ENCODE peak calls at places on chromosomes 2 and 18, in nine cellular contexts. One of them, this sample, is unnamed. For H3K4me1 and H3K9me3, the result is how much of the 10 kb centered on the place peaks cover.

GRCh38 chr2:181742908-181743722 is 62.8 kb upstream of the NEUROD1 start:
- DNase-seq in H1: no peak
- DNase-seq in heart right ventricle: no peak
- DNase-seq in upper lobe of right lung: no peak
- DNase-seq in hepatocyte: peak
- DNase-seq in fibroblast of lung: peak
- DNase-seq in neural progenitor cell: peak
- DNase-seq in ovary: no peak
- DNase-seq in H9: no peak
- DNase-seq in this sample: no peak

GRCh38 chr2:157751462-157752058 is 122.9 kb upstream of the ACVR1C start:
- DNase-seq in fibroblast of lung: peak
- DNase-seq in H1: peak
- DNase-seq in H9: peak
- DNase-seq in hepatocyte: no peak
- DNase-seq in neural progenitor cell: peak
- DNase-seq in ovary: no peak
- DNase-seq in upper lobe of right lung: no peak
- DNase-seq in heart right ventricle: no peak
- DNase-seq in this sample: no peak

GRCh38 chr2:62501794-62502500 is 4.0 kb downstream of the TMEM17 start:
- DNase-seq in H9: no peak
- DNase-seq in heart right ventricle: no peak
- DNase-seq in hepatocyte: no peak
- DNase-seq in fibroblast of lung: peak
- DNase-seq in ovary: no peak
- DNase-seq in H1: no peak
- DNase-seq in upper lobe of right lung: no peak
- DNase-seq in neural progenitor cell: no peak
- DNase-seq in this sample: no peak

GRCh38 chr2:100982431-100982861 is 19.6 kb upstream of the RPL31 start:
- DNase-seq in neural progenitor cell: peak
- DNase-seq in fibroblast of lung: no peak
- DNase-seq in heart right ventricle: no peak
- DNase-seq in hepatocyte: no peak
- DNase-seq in upper lobe of right lung: no peak
- DNase-seq in H1: no peak
- DNase-seq in H9: peak
- DNase-seq in ovary: no peak
- DNase-seq in this sample: no peak

GRCh38 chr2:74864728-74865722 is 31.1 kb downstream of the HK2 start:
- DNase-seq in H9: peak
- DNase-seq in ovary: no peak
- DNase-seq in neural progenitor cell: no peak
- DNase-seq in heart right ventricle: no peak
- DNase-seq in hepatocyte: no peak
- DNase-seq in fibroblast of lung: no peak
- DNase-seq in upper lobe of right lung: peak
- DNase-seq in H1: no peak
- DNase-seq in this sample: no peak

GRCh38 chr2:226985227-226985946 is 149.5 kb downstream of the RHBDD1 start:
- DNase-seq in heart right ventricle: no peak
- DNase-seq in ovary: no peak
- DNase-seq in neural progenitor cell: peak
- DNase-seq in fibroblast of lung: peak
- DNase-seq in hepatocyte: peak
- DNase-seq in H9: no peak
- DNase-seq in H1: no peak
- DNase-seq in upper lobe of right lung: no peak
- DNase-seq in this sample: peak

GRCh38 chr2:176769021-176769420 is 443.6 kb upstream of the HNRNPA3 start:
- DNase-seq in neural progenitor cell: no peak
- DNase-seq in fibroblast of lung: no peak
- DNase-seq in ovary: no peak
- DNase-seq in heart right ventricle: no peak
- DNase-seq in upper lobe of right lung: no peak
- DNase-seq in H1: no peak
- DNase-seq in hepatocyte: no peak
- DNase-seq in H9: no peak
- DNase-seq in this sample: no peak

GRCh38 chr18:32301976-32302743 is 112.3 kb downstream of the MEP1B start:
- DNase-seq in upper lobe of right lung: no peak
- DNase-seq in H9: no peak
- DNase-seq in H1: no peak
- DNase-seq in neural progenitor cell: no peak
- DNase-seq in ovary: no peak
- DNase-seq in hepatocyte: peak
- DNase-seq in heart right ventricle: no peak
- DNase-seq in fibroblast of lung: peak
- DNase-seq in this sample: no peak

GRCh38 chr2:126889071-126889470 is 9.6 kb upstream of the TEX51 start:
- DNase-seq in hepatocyte: no peak
- DNase-seq in H1: no peak
- DNase-seq in ovary: no peak
- DNase-seq in neural progenitor cell: no peak
- DNase-seq in H9: peak
- DNase-seq in fibroblast of lung: no peak
- DNase-seq in upper lobe of right lung: peak
- DNase-seq in heart right ventricle: no peak
- DNase-seq in this sample: peak

GRCh38 chr18:24488824-24489493 is 28.5 kb downstream of the HRH4 start:
- DNase-seq in H9: no peak
- DNase-seq in H1: no peak
- DNase-seq in hepatocyte: peak
- DNase-seq in ovary: no peak
- DNase-seq in upper lobe of right lung: no peak
- DNase-seq in heart right ventricle: no peak
- DNase-seq in fibroblast of lung: peak
- DNase-seq in neural progenitor cell: peak
- DNase-seq in this sample: peak

GRCh38 chr2:39484206-39484605 is 47.1 kb upstream of the MAP4K3 start:
- DNase-seq in upper lobe of right lung: no peak
- DNase-seq in neural progenitor cell: peak
- DNase-seq in fibroblast of lung: no peak
- DNase-seq in H9: no peak
- DNase-seq in ovary: peak
- DNase-seq in hepatocyte: no peak
- DNase-seq in H1: no peak
- DNase-seq in heart right ventricle: no peak
- DNase-seq in this sample: no peak

GRCh38 chr2:117949800-117950199 is 64.1 kb downstream of the CCDC93 start:
- DNase-seq in upper lobe of right lung: no peak
- DNase-seq in fibroblast of lung: no peak
- DNase-seq in heart right ventricle: no peak
- DNase-seq in hepatocyte: no peak
- DNase-seq in neural progenitor cell: peak
- DNase-seq in ovary: no peak
- DNase-seq in H9: no peak
- DNase-seq in H1: no peak
- DNase-seq in this sample: no peak

GRCh38 chr2:127413200-127413599 is 5.0 kb upstream of the PROC start:
- DNase-seq in hepatocyte: no peak
- DNase-seq in ovary: no peak
- DNase-seq in heart right ventricle: no peak
- DNase-seq in fibroblast of lung: no peak
- DNase-seq in neural progenitor cell: no peak
- DNase-seq in H1: no peak
- DNase-seq in upper lobe of right lung: no peak
- DNase-seq in H9: no peak
- DNase-seq in this sample: no peak

GRCh38 chr2:37489536-37489935 is 145.1 kb downstream of the QPCT start:
- DNase-seq in ovary: no peak
- DNase-seq in heart right ventricle: no peak
- DNase-seq in H9: no peak
- DNase-seq in fibroblast of lung: no peak
- DNase-seq in H1: no peak
- DNase-seq in neural progenitor cell: no peak
- DNase-seq in hepatocyte: no peak
- DNase-seq in upper lobe of right lung: no peak
- DNase-seq in this sample: no peak

GRCh38 chr18:23900979-23901378 is 113.6 kb upstream of the TTC39C start:
- DNase-seq in ovary: no peak
- DNase-seq in neural progenitor cell: no peak
- DNase-seq in heart right ventricle: no peak
- DNase-seq in H9: no peak
- DNase-seq in upper lobe of right lung: no peak
- DNase-seq in hepatocyte: no peak
- DNase-seq in H1: no peak
- DNase-seq in fibroblast of lung: no peak
- DNase-seq in this sample: no peak

GRCh38 chr18:67151366-67151765 is 365.2 kb downstream of the DSEL start:
- DNase-seq in H1: no peak
- DNase-seq in neural progenitor cell: peak
- DNase-seq in upper lobe of right lung: no peak
- DNase-seq in H9: no peak
- DNase-seq in hepatocyte: no peak
- DNase-seq in ovary: no peak
- DNase-seq in heart right ventricle: no peak
- DNase-seq in fibroblast of lung: no peak
- DNase-seq in this sample: no peak

DNA sequence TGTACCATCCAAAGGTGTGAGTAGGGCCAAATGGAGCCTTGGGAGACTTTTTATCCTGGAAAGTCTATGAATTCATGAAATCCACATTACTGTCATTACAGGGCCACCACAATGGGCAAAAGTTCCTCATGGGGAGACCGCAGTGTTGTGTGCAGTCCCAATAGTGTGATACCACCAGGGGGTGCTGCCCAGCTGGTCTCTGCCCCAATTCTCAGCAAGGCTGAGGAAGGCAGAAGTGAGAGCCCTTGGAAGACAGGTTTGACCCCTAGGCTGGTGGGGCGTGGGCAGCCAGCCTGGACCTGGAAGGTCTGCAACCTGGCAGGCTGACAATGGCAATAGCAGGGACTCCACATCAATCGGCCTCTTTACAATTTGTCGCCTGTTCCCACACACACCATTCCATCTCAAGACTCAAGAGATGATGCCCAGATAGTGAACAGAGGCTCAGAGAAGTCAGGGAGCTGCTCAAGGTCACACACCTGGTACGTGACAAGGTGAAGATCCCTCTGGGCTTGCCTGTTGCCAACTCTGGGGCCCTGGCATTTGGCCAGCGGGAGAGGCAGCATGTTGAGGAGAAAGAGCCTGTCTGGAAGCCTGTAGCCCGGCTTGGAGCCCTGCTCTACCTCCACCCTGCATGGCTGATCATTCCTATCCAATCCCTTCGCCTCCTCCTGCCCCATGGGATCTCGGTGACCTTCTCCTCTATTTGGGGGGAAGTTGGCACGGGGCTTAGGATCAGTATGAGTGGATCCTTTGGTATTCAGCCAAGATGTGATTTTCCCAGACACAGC is 3.1 kb upstream of the ATOH8 start:
- DNase-seq in upper lobe of right lung: peak
- DNase-seq in heart right ventricle: peak
- DNase-seq in ovary: peak
- DNase-seq in H1: peak
- DNase-seq in neural progenitor cell: peak
- DNase-seq in H9: peak
- DNase-seq in hepatocyte: peak
- DNase-seq in fibroblast of lung: peak
- DNase-seq in this sample: peak
- H3K4me1 ChIP-seq in upper lobe of right lung: half or more
- H3K4me1 ChIP-seq in heart right ventricle: half or more
- H3K4me1 ChIP-seq in ovary: under half
- H3K4me1 ChIP-seq in H1: under half
- H3K4me1 ChIP-seq in neural progenitor cell: under half
- H3K4me1 ChIP-seq in H9: under half
- H3K4me1 ChIP-seq in hepatocyte: under half
- H3K4me1 ChIP-seq in fibroblast of lung: under half
- H3K4me1 ChIP-seq in this sample: under half

GRCh38 chr18:6414118-6414722 is 491 bp downstream of the L3MBTL4 start:
- DNase-seq in ovary: peak
- DNase-seq in fibroblast of lung: peak
- DNase-seq in H1: peak
- DNase-seq in upper lobe of right lung: peak
- DNase-seq in neural progenitor cell: peak
- DNase-seq in heart right ventricle: peak
- DNase-seq in H9: peak
- DNase-seq in hepatocyte: peak
- DNase-seq in this sample: no peak
- TF ChIP-seq CTCF in ovary: peak
- TF ChIP-seq CTCF in fibroblast of lung: no peak
- TF ChIP-seq CTCF in H1: no peak
- TF ChIP-seq CTCF in upper lobe of right lung: peak
- TF ChIP-seq CTCF in neural progenitor cell: peak
- TF ChIP-seq CTCF in heart right ventricle: peak
- TF ChIP-seq CTCF in H9: peak
- TF ChIP-seq CTCF in hepatocyte: peak
- TF ChIP-seq CTCF in this sample: no peak

DNA sequence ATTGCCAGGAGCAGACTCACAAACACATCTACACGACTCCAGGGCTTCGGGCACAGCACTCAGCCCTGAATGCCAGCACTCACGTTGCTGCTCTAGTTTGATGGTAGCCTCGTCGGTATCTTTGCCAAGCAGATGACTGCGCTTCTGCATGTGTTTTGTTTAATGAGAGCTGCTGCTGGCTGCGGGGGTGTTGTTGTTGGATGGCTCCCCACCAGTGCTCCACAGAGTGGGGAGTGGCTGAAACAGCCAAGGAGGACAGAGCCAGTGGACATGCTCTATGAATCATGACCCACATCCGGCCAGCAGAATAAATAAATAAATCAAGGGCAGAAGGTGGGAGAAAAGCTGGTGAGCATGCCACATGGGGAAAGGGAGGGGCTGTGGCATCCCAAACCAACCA is 131.2 kb upstream of the SOX11 start:
- DNase-seq in upper lobe of right lung: no peak
- DNase-seq in H9: no peak
- DNase-seq in fibroblast of lung: peak
- DNase-seq in H1: no peak
- DNase-seq in heart right ventricle: peak
- DNase-seq in ovary: no peak
- DNase-seq in hepatocyte: no peak
- DNase-seq in neural progenitor cell: no peak
- DNase-seq in this sample: no peak
- H3K9me3 ChIP-seq in upper lobe of right lung: under half
- H3K9me3 ChIP-seq in H9: under half
- H3K9me3 ChIP-seq in fibroblast of lung: under half
- H3K9me3 ChIP-seq in H1: under half
- H3K9me3 ChIP-seq in heart right ventricle: under half
- H3K9me3 ChIP-seq in ovary: under half
- H3K9me3 ChIP-seq in hepatocyte: under half
- H3K9me3 ChIP-seq in neural progenitor cell: under half
- H3K9me3 ChIP-seq in this sample: under half

DNA sequence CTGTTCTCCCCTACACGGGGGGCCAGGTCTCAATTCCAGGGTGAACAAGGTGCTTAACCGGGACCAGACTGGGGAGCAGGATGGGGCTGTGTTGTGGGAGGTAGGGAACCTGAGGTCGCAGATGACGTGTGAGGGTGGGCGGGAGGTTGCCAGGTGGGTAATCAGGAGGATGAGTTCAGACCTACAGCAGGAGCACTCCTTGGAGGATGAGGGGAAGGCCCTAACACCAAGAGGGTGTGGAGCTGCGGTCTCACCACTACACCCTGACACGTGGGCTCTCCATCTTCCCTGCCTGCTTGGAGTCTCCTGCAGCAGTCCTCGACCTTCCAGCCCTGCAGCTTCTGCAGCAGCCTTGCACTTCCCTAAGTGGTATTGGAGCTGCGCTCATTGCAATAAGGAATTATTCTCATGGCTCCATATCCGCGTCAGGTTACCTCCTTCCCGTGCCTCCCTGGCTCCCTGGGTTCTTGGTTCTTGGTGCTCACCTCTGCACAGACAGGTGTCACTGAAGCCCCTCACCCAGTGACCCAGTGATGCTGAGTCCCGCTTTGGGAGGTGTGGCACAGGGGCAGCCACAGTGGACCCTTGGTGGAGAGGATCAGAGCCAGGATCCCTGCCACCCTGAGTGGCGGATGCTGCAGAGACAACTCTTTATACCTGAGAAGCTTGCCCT is 15.5 kb downstream of the SH3BP4 start:
- DNase-seq in neural progenitor cell: no peak
- DNase-seq in upper lobe of right lung: no peak
- DNase-seq in heart right ventricle: no peak
- DNase-seq in ovary: no peak
- DNase-seq in fibroblast of lung: no peak
- DNase-seq in H9: no peak
- DNase-seq in hepatocyte: no peak
- DNase-seq in H1: no peak
- DNase-seq in this sample: no peak
- H3K4me1 ChIP-seq in neural progenitor cell: under half
- H3K4me1 ChIP-seq in upper lobe of right lung: under half
- H3K4me1 ChIP-seq in heart right ventricle: under half
- H3K4me1 ChIP-seq in ovary: under half
- H3K4me1 ChIP-seq in fibroblast of lung: under half
- H3K4me1 ChIP-seq in H9: under half
- H3K4me1 ChIP-seq in hepatocyte: under half
- H3K4me1 ChIP-seq in H1: under half
- H3K4me1 ChIP-seq in this sample: under half

This sample was measured in Caco-2.